ENCODE peak calls at places on chromosomes 12 and 14, in five cellular contexts. S, K, C, H and Y are unnamed samples.

GRCh38 chr14:87148655-87149054 is 844.3 kb downstream of the GALC start:
- DNase-seq in H (no peak), K (no peak), S (no peak), C (no peak), Y (no peak)

GRCh38 chr12:57759360-57759980 is 4.6 kb downstream of the MARCHF9 start:
- DNase-seq in C (no peak), H (peak), S (no peak), K (no peak), Y (no peak)

GRCh38 chr12:128820723-128821432 is 2.9 kb downstream of the SLC15A4 start:
- DNase-seq in C (no peak), S (no peak), K (peak), H (peak), Y (peak)

GRCh38 chr14:23425169-23425568 is 10.3 kb downstream of the MYH7 start:
- DNase-seq in K (no peak), S (no peak), C (no peak), H (no peak), Y (no peak)

GRCh38 chr12:51293693-51294092 is 23.5 kb upstream of the SMAGP start:
- DNase-seq in C (no peak), S (no peak), K (no peak), H (no peak), Y (no peak)

GRCh38 chr12:95998611-95999300 is 2.6 kb upstream of the HAL start:
- DNase-seq in C (no peak), K (no peak), H (peak), S (peak), Y (no peak)

GRCh38 chr12:47832263-47832933 is 12.7 kb upstream of the HDAC7 start:
- DNase-seq in C (no peak), S (no peak), K (no peak), H (no peak), Y (no peak)

GRCh38 chr14:103597623-103598372 is 31.2 kb upstream of the KLC1 start:
- DNase-seq in K (peak), H (no peak), C (no peak), S (peak), Y (no peak)

GRCh38 chr12:105317942-105318614 is 12.4 kb upstream of the C12orf75 start:
- DNase-seq in C (no peak), S (no peak), K (no peak), H (no peak), Y (no peak)

GRCh38 chr12:12983420-12984035 is 16.5 kb downstream of the HEBP1 start:
- DNase-seq in K (no peak), S (peak), C (no peak), H (peak), Y (no peak)

GRCh38 chr12:118330421-118331018 is 42.2 kb downstream of the TAOK3 start:
- DNase-seq in S (peak), H (peak), K (no peak), C (no peak), Y (no peak)

GRCh38 chr14:99733551-99734405 is 49.7 kb downstream of the CYP46A1 start:
- DNase-seq in K (peak), S (no peak), H (no peak), C (no peak), Y (peak)

GRCh38 chr14:54138024-54138353 is 181.4 kb upstream of the BMP4 start:
- DNase-seq in H (no peak), C (no peak), K (no peak), S (no peak), Y (no peak)

GRCh38 chr12:62631531-62632520 is 165.2 kb downstream of the MON2 start:
- DNase-seq in S (peak), C (no peak), K (peak), H (peak), Y (no peak)

GRCh38 chr12:59131462-59131861 is 211.2 kb upstream of the LRIG3 start:
- DNase-seq in C (no peak), K (no peak), H (no peak), S (no peak), Y (no peak)

GRCh38 chr12:43805149-43805856 is 814 bp downstream of the TWF1 start:
- DNase-seq in S (no peak), H (peak), K (no peak), C (no peak), Y (no peak)

GRCh38 chr14:55356913-55357312 is 54.7 kb downstream of the ATG14 start:
- DNase-seq in S (no peak), C (no peak), H (no peak), K (no peak), Y (no peak)

GRCh38 chr14:71403673-71404072 is 496.4 kb downstream of the PCNX1 start:
- DNase-seq in K (no peak), H (peak), S (no peak), C (no peak), Y (no peak)